ENCODE peak calls at places on chromosomes 12 and 14, in four cellular contexts. I is EL, Q is GM06990, M is cardiac septum. Z is an unnamed sample.

GRCh38 chr14:103536693-103537092 is 7.7 kb downstream of the TRMT61A start:
- DNase-seq in I (no peak), Q (peak; percentile 8), M (no peak), Z (no peak)

GRCh38 chr14:26199599-26200370 is 398.0 kb downstream of the NOVA1 start:
- DNase-seq in I (no peak), Q (no peak), M (no peak), Z (no peak)

GRCh38 chr12:118120579-118121363 is 15.2 kb upstream of the PEBP1 start:
- DNase-seq in I (peak; percentile 72), Q (peak; percentile 36), M (peak; percentile 87), Z (peak; percentile 60)

GRCh38 chr12:38555620-38556596 is 239.3 kb downstream of the ALG10B start:
- DNase-seq in I (no peak), Q (no peak), M (no peak), Z (no peak)

GRCh38 chr14:72553161-72553560 is 340.7 kb downstream of the DPF3 start:
- DNase-seq in I (no peak), Q (no peak), M (peak; percentile 62), Z (no peak)

GRCh38 chr12:107618106-107618505 is 67.5 kb upstream of the PWP1 start:
- DNase-seq in I (no peak), Q (no peak), M (no peak), Z (no peak)

GRCh38 chr12:3905664-3906063 is 32.5 kb upstream of the PARP11 start:
- DNase-seq in I (no peak), Q (no peak), M (no peak), Z (no peak)

GRCh38 chr14:92945959-92946846 is 23.3 kb downstream of the CHGA start:
- DNase-seq in I (peak; percentile 78), Q (no peak), M (no peak), Z (peak; percentile 19)

GRCh38 chr14:90795744-90796143 is 20.5 kb downstream of the TTC7B start:
- DNase-seq in I (peak; percentile 85), Q (no peak), M (no peak), Z (no peak)

GRCh38 chr12:19771858-19772257 is 332.6 kb downstream of the AEBP2 start:
- DNase-seq in I (peak; percentile 89), Q (no peak), M (no peak), Z (no peak)

GRCh38 chr14:77219591-77219990 is 38.0 kb downstream of the TMEM63C start:
- DNase-seq in I (no peak), Q (no peak), M (no peak), Z (no peak)

GRCh38 chr12:67457799-67458680 is 188.9 kb downstream of the CAND1 start:
- DNase-seq in I (no peak), Q (no peak), M (no peak), Z (peak; percentile 27)

GRCh38 chr14:95231966-95232365 is 74.6 kb upstream of the DICER1 start:
- DNase-seq in I (no peak), Q (no peak), M (no peak), Z (no peak)

GRCh38 chr12:40565029-40565633 is 127.1 kb upstream of the CNTN1 start:
- DNase-seq in I (no peak), Q (no peak), M (no peak), Z (no peak)

GRCh38 chr14:89797148-89797547 is 157.4 kb downstream of the EFCAB11 start:
- DNase-seq in I (no peak), Q (no peak), M (no peak), Z (no peak)

GRCh38 chr14:68978550-68978911 is 571 bp downstream of the ACTN1 start:
- DNase-seq in I (peak; percentile 53), Q (no peak), M (no peak), Z (peak; percentile 34)

GRCh38 chr14:44914849-44915248 is 46.9 kb downstream of the KLHL28 start:
- DNase-seq in I (no peak), Q (no peak), M (no peak), Z (no peak)

GRCh38 chr14:34714320-34715107 is at the start of gene CFL2:
- DNase-seq in I (peak; percentile 85), Q (peak; percentile 85), M (peak; percentile 91), Z (peak; percentile 59)

GRCh38 chr12:46266869-46267617 is 1.8 kb downstream of the SLC38A1 start:
- DNase-seq in I (peak; percentile 71), Q (peak; percentile 60), M (peak; percentile 84), Z (peak; percentile 14)

GRCh38 chr12:47735649-47736048 is 10.4 kb upstream of the ENDOU start:
- DNase-seq in I (no peak), Q (no peak), M (no peak), Z (no peak)

GRCh38 chr14:105853089-105853906 is 326.9 kb downstream of the TMEM121 start:
- DNase-seq in I (no peak), Q (no peak), M (peak; percentile 54), Z (no peak)

GRCh38 chr14:53124778-53125177 is 28.3 kb downstream of the DDHD1 start:
- DNase-seq in I (no peak), Q (no peak), M (no peak), Z (no peak)

GRCh38 chr14:68306265-68306933 is 486.5 kb downstream of the ZFP36L1 start:
- DNase-seq in I (no peak), Q (peak; percentile 77), M (no peak), Z (no peak)

GRCh38 chr12:115044073-115044472 is 360.1 kb upstream of the TBX3 start:
- DNase-seq in I (no peak), Q (no peak), M (no peak), Z (no peak)

GRCh38 chr12:57837779-57838562 is 8.6 kb downstream of the CTDSP2 start:
- DNase-seq in I (peak; percentile 86), Q (peak; percentile 37), M (no peak), Z (no peak)

GRCh38 chr14:72045271-72045670 is 113.0 kb downstream of the RGS6 start:
- DNase-seq in I (no peak), Q (no peak), M (no peak), Z (no peak)

Z was measured in tibial nerve.